ENCODE peak calls at places on chromosomes 16 and 17, in nine cellular contexts. N is neural crest cell, W is HT-29, I is neural progenitor cell, C is nucleus accumbens, T is ascending aorta, Q is EL, B is NCI-H2227 treated with DMSO at 0.1 percent for 48 hours, J is M059J. Y is an unnamed sample.
A peak's percentile ranks its signal among the peaks of the same experiment; 100 is the strongest.

GRCh38 chr17:50047488-50048126 is 8.3 kb upstream of the ITGA3 start:
- DNase-seq in N (no peak), W (no peak), I (no peak), C (no peak), T (no peak), Q (peak; percentile 93), B (no peak), J (peak; percentile 95), Y (no peak)

GRCh38 chr16:677306-678190 is 2.1 kb downstream of the RHBDL1 start:
- DNase-seq in N (no peak), W (no peak), I (no peak), C (no peak), T (no peak), Q (no peak), B (no peak), J (no peak), Y (no peak)

GRCh38 chr17:49994085-49995054 is 654 bp downstream of the DLX3 start:
- DNase-seq in N (no peak), W (no peak), I (peak; percentile 53), C (no peak), T (no peak), Q (no peak), B (no peak), J (no peak), Y (no peak)

GRCh38 chr17:33968350-33969044 is 286.6 kb upstream of the CCL2 start:
- DNase-seq in N (no peak), W (no peak), I (no peak), C (no peak), T (no peak), Q (peak; percentile 2), B (peak; percentile 34), J (peak; percentile 76), Y (no peak)

GRCh38 chr17:63275318-63275967 is 170.7 kb downstream of the CYB561 start:
- DNase-seq in N (no peak), W (peak; percentile 78), I (no peak), C (no peak), T (no peak), Q (peak; percentile 94), B (no peak), J (peak; percentile 97), Y (no peak)

GRCh38 chr16:86217001-86217890 is 293.1 kb upstream of the FOXF1 start:
- DNase-seq in N (no peak), W (no peak), I (no peak), C (no peak), T (no peak), Q (no peak), B (no peak), J (no peak), Y (no peak)

GRCh38 chr17:4715071-4715749 is 4.8 kb downstream of the ARRB2 start:
- DNase-seq in N (no peak), W (no peak), I (no peak), C (no peak), T (no peak), Q (no peak), B (no peak), J (no peak), Y (no peak)

GRCh38 chr17:61366715-61367413 is 32.8 kb upstream of the TBX2 start:
- DNase-seq in N (no peak), W (no peak), I (no peak), C (no peak), T (no peak), Q (no peak), B (no peak), J (no peak), Y (no peak)

GRCh38 chr17:12619444-12620199 is 46.1 kb upstream of the MYOCD start:
- DNase-seq in N (no peak), W (no peak), I (no peak), C (no peak), T (no peak), Q (peak; percentile 7), B (no peak), J (peak; percentile 51), Y (no peak)

GRCh38 chr17:80456465-80457235 is 19.8 kb downstream of the NPTX1 start:
- DNase-seq in N (no peak), W (no peak), I (no peak), C (no peak), T (no peak), Q (peak; percentile 47), B (no peak), J (no peak), Y (no peak)

GRCh38 chr16:89422905-89423630 is 67.3 kb downstream of the ANKRD11 start:
- DNase-seq in N (no peak), W (no peak), I (no peak), C (no peak), T (no peak), Q (peak; percentile 67), B (no peak), J (peak; percentile 86), Y (no peak)

GRCh38 chr17:79944251-79944812 is 91.3 kb downstream of the TBC1D16 start:
- DNase-seq in N (no peak), W (no peak), I (no peak), C (no peak), T (peak; percentile 5), Q (no peak), B (no peak), J (no peak), Y (no peak)

GRCh38 chr16:24993722-24994686 is 21.2 kb downstream of the ARHGAP17 start:
- DNase-seq in N (no peak), W (peak; percentile 27), I (no peak), C (no peak), T (no peak), Q (peak; percentile 95), B (no peak), J (peak; percentile 96), Y (no peak)

GRCh38 chr16:77937473-77938195 is 84.7 kb upstream of the CLEC3A start:
- DNase-seq in N (no peak), W (no peak), I (no peak), C (no peak), T (no peak), Q (no peak), B (no peak), J (no peak), Y (no peak)

GRCh38 chr16:84840687-84841627 is 21.2 kb downstream of the CRISPLD2 start:
- DNase-seq in N (no peak), W (no peak), I (no peak), C (no peak), T (no peak), Q (no peak), B (no peak), J (no peak), Y (no peak)

GRCh38 chr17:55731586-55732250 is 9.1 kb upstream of the TMEM100 start:
- DNase-seq in N (no peak), W (no peak), I (peak; percentile 20), C (no peak), T (no peak), Q (no peak), B (no peak), J (no peak), Y (no peak)

GRCh38 chr17:74427763-74428153 is 4.1 kb upstream of the GPRC5C start:
- DNase-seq in N (no peak), W (no peak), I (no peak), C (no peak), T (no peak), Q (no peak), B (no peak), J (no peak), Y (no peak)

GRCh38 chr17:7348478-7349242 is 3.3 kb upstream of the KCTD11 start:
- DNase-seq in N (no peak), W (no peak), I (no peak), C (no peak), T (no peak), Q (no peak), B (no peak), J (no peak), Y (no peak)

GRCh38 chr17:21213491-21214014 is 408 bp downstream of the TMEM11 start:
- DNase-seq in N (no peak), W (peak; percentile 17), I (peak; percentile 75), C (no peak), T (no peak), Q (no peak), B (no peak), J (peak; percentile 32), Y (no peak)

GRCh38 chr17:61389670-61390478 is 9.8 kb upstream of the TBX2 start:
- DNase-seq in N (peak; percentile 76), W (peak; percentile 53), I (peak; percentile 83), C (peak; percentile 10), T (no peak), Q (peak; percentile 32), B (no peak), J (peak; percentile 25), Y (no peak)

GRCh38 chr17:61568219-61569072 is 22.6 kb downstream of the NACA2 start:
- DNase-seq in N (no peak), W (peak; percentile 79), I (no peak), C (no peak), T (no peak), Q (no peak), B (no peak), J (no peak), Y (no peak)

GRCh38 chr17:30380106-30380420 is 1.3 kb downstream of the CPD start:
- DNase-seq in N (no peak), W (no peak), I (peak; percentile 25), C (no peak), T (no peak), Q (peak; percentile 29), B (no peak), J (peak; percentile 18), Y (no peak)

GRCh38 chr17:64384253-64385186 is 6.1 kb downstream of the PECAM1 start:
- DNase-seq in N (no peak), W (peak; percentile 71), I (no peak), C (no peak), T (no peak), Q (no peak), B (no peak), J (peak; percentile 89), Y (no peak)

GRCh38 chr17:45708707-45709290 is 75.3 kb upstream of the CRHR1 start:
- DNase-seq in N (no peak), W (no peak), I (no peak), C (no peak), T (no peak), Q (no peak), B (no peak), J (no peak), Y (no peak)

GRCh38 chr17:18257268-18257681 is 1.3 kb downstream of the FLII start:
- DNase-seq in N (no peak), W (peak; percentile 59), I (peak; percentile 29), C (no peak), T (no peak), Q (peak; percentile 46), B (no peak), J (peak; percentile 60), Y (no peak)

GRCh38 chr16:57838161-57838560 is 35.9 kb upstream of the KIFC3 start:
- DNase-seq in N (no peak), W (no peak), I (no peak), C (no peak), T (no peak), Q (no peak), B (no peak), J (no peak), Y (no peak)